ENCODE peak calls at places on chromosomes 5 and 9, in eight cellular contexts. Q, F, D, B, R, L, U and X are unnamed samples.

GRCh38 chr5:156934450-156935211 is 28.4 kb downstream of the TIMD4 start:
- DNase-seq in Q (no peak), F (peak), D (peak), B (peak), R (no peak), L (peak), U (peak), X (peak)

GRCh38 chr9:35161713-35162604 is at the start of gene UNC13B:
- DNase-seq in Q (peak), F (peak), D (peak), B (peak), R (peak), L (peak), U (peak), X (peak)

GRCh38 chr9:76516350-76516749 is 57.4 kb downstream of the GCNT1 start:
- DNase-seq in Q (peak), F (no peak), D (no peak), B (no peak), R (no peak), L (no peak), U (peak), X (no peak)

GRCh38 chr9:94783121-94783664 is 56.7 kb downstream of the AOPEP start:
- DNase-seq in Q (peak), F (peak), D (peak), B (peak), R (peak), L (no peak), U (peak), X (peak)

GRCh38 chr9:93675336-93676150 is 99.2 kb downstream of the PHF2 start:
- DNase-seq in Q (no peak), F (no peak), D (no peak), B (no peak), R (no peak), L (no peak), U (no peak), X (no peak)

GRCh38 chr5:21049900-21050299 is 1061.9 kb upstream of the CDH18 start:
- DNase-seq in Q (no peak), F (no peak), D (no peak), B (no peak), R (no peak), L (no peak), U (no peak), X (no peak)

GRCh38 chr9:37430841-37431597 is 8.5 kb downstream of the GRHPR start:
- DNase-seq in Q (no peak), F (peak), D (peak), B (peak), R (no peak), L (peak), U (no peak), X (no peak)

GRCh38 chr5:2147504-2148311 is 265.0 kb upstream of the IRX4 start:
- DNase-seq in Q (no peak), F (no peak), D (no peak), B (no peak), R (no peak), L (no peak), U (no peak), X (no peak)

GRCh38 chr9:35696520-35697215 is 6.9 kb upstream of the TPM2 start:
- DNase-seq in Q (peak), F (peak), D (peak), B (peak), R (no peak), L (peak), U (peak), X (peak)

GRCh38 chr5:175889910-175890684 is 18.7 kb downstream of the CPLX2 start:
- DNase-seq in Q (no peak), F (peak), D (no peak), B (peak), R (no peak), L (no peak), U (no peak), X (no peak)

GRCh38 chr5:107916731-107917725 is 246.3 kb upstream of the EFNA5 start:
- DNase-seq in Q (no peak), F (no peak), D (no peak), B (no peak), R (no peak), L (no peak), U (no peak), X (no peak)

GRCh38 chr9:33800886-33801285 is 5.5 kb downstream of the PRSS3 start:
- DNase-seq in Q (no peak), F (no peak), D (no peak), B (no peak), R (no peak), L (no peak), U (no peak), X (no peak)

GRCh38 chr9:25724424-25724823 is 46.2 kb upstream of the TUSC1 start:
- DNase-seq in Q (peak), F (no peak), D (peak), B (no peak), R (no peak), L (no peak), U (no peak), X (no peak)

DNA sequence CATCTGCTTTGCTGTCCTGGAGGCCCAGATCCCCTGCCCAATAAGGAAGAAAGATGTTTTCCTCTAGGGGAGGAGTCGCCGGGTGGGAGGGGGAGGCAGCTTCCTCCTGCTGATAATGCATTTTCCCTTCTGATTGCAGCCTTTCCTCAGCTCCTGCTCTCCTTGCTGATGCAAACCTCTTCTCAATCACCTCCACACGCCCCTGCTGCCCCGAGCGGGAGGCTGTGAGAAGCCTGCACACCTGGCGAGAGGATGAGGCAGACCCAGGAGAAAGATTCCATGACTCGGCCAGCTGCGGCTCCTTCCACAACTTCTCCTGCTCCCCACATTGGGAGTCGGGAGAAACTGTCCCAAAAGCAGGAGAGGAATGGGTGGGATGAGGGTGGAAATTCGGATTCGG is 6.9 kb upstream of the NTNG2 start:
- DNase-seq in Q (no peak), F (no peak), D (no peak), B (no peak), R (no peak), L (no peak), U (no peak), X (no peak)
- TF ChIP-seq EZH2 in Q (no peak), F (peak), D (no peak), B (no peak), R (no peak), L (no peak), U (no peak), X (no peak)

DNA sequence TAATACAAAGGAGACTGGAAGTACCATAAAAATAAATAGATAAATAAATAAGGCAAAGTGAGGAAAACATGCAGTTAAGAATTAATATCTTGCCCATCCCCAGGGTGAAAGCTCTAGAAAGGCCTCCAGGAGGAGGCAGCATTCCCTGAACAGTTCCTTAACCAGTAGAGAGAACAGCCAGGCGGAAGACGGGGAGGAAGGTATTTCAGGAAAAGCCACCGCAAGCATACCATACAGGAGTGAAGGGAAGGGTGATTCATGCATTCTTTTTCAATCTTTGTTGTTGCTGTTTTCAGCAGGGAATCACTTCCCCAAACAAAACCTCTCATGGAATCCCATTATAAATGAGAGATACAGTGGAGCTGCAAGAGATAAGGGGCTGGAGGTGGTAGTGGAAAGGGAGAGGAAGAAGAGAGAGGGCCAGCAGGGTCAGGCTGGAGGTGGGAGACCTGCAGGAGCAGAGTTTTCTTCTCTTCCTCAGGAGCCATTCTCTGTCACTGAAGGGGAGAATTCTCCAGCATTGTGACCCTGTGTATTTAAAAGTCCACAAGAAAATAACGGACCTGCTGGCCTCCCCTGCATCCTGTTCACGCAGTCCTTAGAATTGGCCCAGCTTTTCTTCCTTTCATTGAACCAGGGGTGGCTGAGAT is 256.0 kb downstream of the FAM114A2 start:
- DNase-seq in Q (no peak), F (no peak), D (peak), B (peak), R (peak), L (no peak), U (no peak), X (no peak)
- TF ChIP-seq EZH2 in Q (no peak), F (no peak), D (no peak), B (no peak), R (no peak), L (no peak), U (no peak), X (no peak)

GRCh38 chr5:139696894-139697658 is 48.9 kb downstream of the CXXC5 start:
- DNase-seq in Q (peak), F (peak), D (peak), B (peak), R (no peak), L (peak), U (peak), X (no peak)
- TF ChIP-seq EZH2 in Q (no peak), F (no peak), D (no peak), B (no peak), R (peak), L (no peak), U (no peak), X (no peak)

GRCh38 chr5:128537999-128538248 is at the start of gene FBN2:
- DNase-seq in Q (no peak), F (no peak), D (no peak), B (no peak), R (no peak), L (no peak), U (no peak), X (no peak)

GRCh38 chr5:128536861-128537305 is 1.2 kb downstream of the FBN2 start:
- DNase-seq in Q (peak), F (no peak), D (peak), B (peak), R (no peak), L (no peak), U (no peak), X (no peak)

GRCh38 chr5:128536229-128536860 is 1.7 kb downstream of the FBN2 start:
- DNase-seq in Q (peak), F (no peak), D (peak), B (peak), R (no peak), L (no peak), U (no peak), X (no peak)

GRCh38 chr5:128538249-128539037 is 398 bp upstream of the FBN2 start:
- DNase-seq in Q (peak), F (no peak), D (peak), B (peak), R (peak), L (no peak), U (peak), X (peak)

GRCh38 chr5:128537306-128537998 is 593 bp downstream of the FBN2 start:
- DNase-seq in Q (peak), F (no peak), D (peak), B (peak), R (no peak), L (no peak), U (peak), X (peak)
- TF ChIP-seq EZH2 in Q (no peak), F (no peak), D (peak), B (no peak), R (no peak), L (no peak), U (peak), X (no peak)